ENCODE peak calls at places on chromosomes 2 and 18, in four cellular contexts. B is IMR-90, P is foreskin keratinocyte, E is thoracic aorta. D is an unnamed sample.

GRCh38 chr2:28390241-28390856 is 2.3 kb upstream of the FOSL2 start:
- DNase-seq in B (peak; percentile 91), P (peak; percentile 75), E (peak; percentile 84), D (peak; percentile 80)

GRCh38 chr2:240960309-240960962 is 38.0 kb upstream of the SNED1 start:
- DNase-seq in B (peak; percentile 6), P (no peak), E (no peak), D (peak; percentile 20)

GRCh38 chr2:8514748-8515389 is 167.0 kb upstream of the ID2 start:
- DNase-seq in B (no peak), P (no peak), E (no peak), D (no peak)

GRCh38 chr2:176081993-176082884 is 1.5 kb downstream of the EVX2 start:
- DNase-seq in B (no peak), P (no peak), E (no peak), D (peak; percentile 55)

GRCh38 chr2:62014102-62014501 is 108.6 kb downstream of the COMMD1 start:
- DNase-seq in B (peak; percentile 70), P (no peak), E (peak; percentile 64), D (no peak)

GRCh38 chr2:109218087-109218791 is 89.2 kb downstream of the SH3RF3 start:
- DNase-seq in B (peak; percentile 75), P (no peak), E (no peak), D (no peak)

GRCh38 chr2:46197672-46198071 is 99.5 kb upstream of the EPAS1 start:
- DNase-seq in B (no peak), P (no peak), E (no peak), D (no peak)

GRCh38 chr2:25421289-25421688 is 79.6 kb upstream of the DNMT3A start:
- DNase-seq in B (no peak), P (no peak), E (no peak), D (no peak)

GRCh38 chr2:205681836-205682238 is 464 bp upstream of the NRP2 start:
- DNase-seq in B (no peak), P (no peak), E (no peak), D (no peak)

GRCh38 chr2:109450574-109451265 is 163.0 kb downstream of the SEPTIN10 start:
- DNase-seq in B (no peak), P (no peak), E (no peak), D (no peak)

GRCh38 chr18:323253-323622 is 55.4 kb upstream of the THOC1 start:
- DNase-seq in B (peak; percentile 38), P (no peak), E (no peak), D (no peak)

GRCh38 chr18:77119851-77120491 is 12.6 kb downstream of the MBP start:
- DNase-seq in B (no peak), P (no peak), E (no peak), D (peak; percentile 34)

GRCh38 chr2:162106146-162106551 is 32.1 kb upstream of the DPP4 start:
- DNase-seq in B (peak; percentile 25), P (no peak), E (no peak), D (no peak)

GRCh38 chr2:59959944-59960343 is 593.5 kb downstream of the BCL11A start:
- DNase-seq in B (no peak), P (no peak), E (no peak), D (no peak)

DNA sequence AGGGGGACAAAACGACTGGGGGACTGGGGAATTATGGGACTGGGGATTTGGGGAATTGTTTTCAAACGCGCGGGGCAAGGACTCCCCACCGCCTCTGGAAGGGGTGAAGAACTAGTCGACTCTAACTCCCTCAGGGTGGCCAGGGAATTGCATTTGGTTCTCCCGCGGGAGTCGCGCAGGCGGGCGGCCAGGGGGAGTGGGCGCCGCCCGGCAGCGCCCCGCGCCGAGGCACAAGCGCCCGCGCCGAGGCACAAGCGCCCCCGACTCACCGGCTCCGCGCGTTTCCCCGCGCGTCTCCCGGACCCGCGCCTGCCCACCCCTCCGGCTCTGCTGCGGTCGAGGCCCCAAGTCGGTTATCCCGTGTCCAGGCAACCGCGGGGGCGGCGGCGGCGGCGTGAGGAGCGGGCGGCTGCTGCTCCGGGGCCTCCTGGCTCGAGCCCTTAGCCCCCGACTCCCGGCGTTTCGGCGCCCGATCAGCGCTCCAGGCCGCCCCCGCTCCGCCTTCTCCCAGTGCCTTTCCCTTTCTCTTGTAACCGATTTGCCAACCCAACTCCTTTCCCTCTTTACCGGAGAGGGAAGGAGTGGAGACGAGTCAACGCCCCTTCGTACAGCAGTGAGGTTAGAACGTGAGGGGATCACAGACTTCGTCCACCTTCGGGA is at the start of gene CCDC178:
- DNase-seq in B (peak; percentile 4), P (no peak), E (no peak), D (peak; percentile 74)
- TF ChIP-seq CTCF in B (no peak), P (no peak), E (peak; percentile 29), D (no peak)

DNA sequence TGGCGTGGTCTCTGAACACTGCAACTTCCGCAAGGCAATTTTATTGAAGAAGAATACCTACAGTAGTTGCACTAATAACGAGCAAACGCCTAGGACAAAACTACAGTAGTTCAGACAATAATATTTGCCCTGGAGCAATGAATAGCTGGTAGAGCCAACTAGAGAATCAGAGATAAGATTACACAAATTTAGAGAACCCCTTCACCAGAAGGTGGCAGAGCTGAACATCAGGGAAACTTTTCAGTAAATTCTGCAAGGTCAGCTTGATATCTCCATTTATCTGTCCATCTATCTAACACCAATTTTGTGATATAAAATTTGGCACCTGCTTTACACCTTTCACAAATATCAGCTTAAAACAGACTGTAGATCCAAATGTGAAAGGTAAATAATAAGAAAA is 43.8 kb downstream of the CDH19 start:
- DNase-seq in B (no peak), P (peak; percentile 10), E (no peak), D (no peak)
- TF ChIP-seq CTCF in B (no peak), P (peak; percentile 48), E (no peak), D (no peak)

GRCh38 chr18:65753520-65753919 is 2.7 kb downstream of the CDH7 start:
- DNase-seq in B (no peak), P (no peak), E (no peak), D (peak; percentile 45)
- TF ChIP-seq CTCF in B (no peak), P (peak; percentile 28), E (no peak), D (no peak)

GRCh38 chr2:173399229-173399628 is 44.6 kb downstream of the CDCA7 start:
- DNase-seq in B (no peak), P (no peak), E (no peak), D (no peak)

GRCh38 chr2:173401716-173402326 is 47.1 kb downstream of the CDCA7 start:
- DNase-seq in B (peak; percentile 8), P (no peak), E (no peak), D (no peak)

GRCh38 chr2:173397539-173397938 is 42.9 kb downstream of the CDCA7 start:
- DNase-seq in B (no peak), P (no peak), E (no peak), D (no peak)

GRCh38 chr2:173402405-173402974 is 47.8 kb downstream of the CDCA7 start:
- DNase-seq in B (peak; percentile 79), P (peak; percentile 32), E (peak; percentile 25), D (peak; percentile 85)

GRCh38 chr2:173400760-173401159 is 46.1 kb downstream of the CDCA7 start:
- DNase-seq in B (no peak), P (no peak), E (no peak), D (no peak)
- TF ChIP-seq CTCF in B (no peak), P (peak; percentile 42), E (no peak), D (no peak)

GRCh38 chr2:197615033-197615652 is 60.2 kb downstream of the RFTN2 start:
- DNase-seq in B (no peak), P (peak; percentile 73), E (no peak), D (no peak)
- TF ChIP-seq CTCF in B (no peak), P (peak; percentile 90), E (no peak), D (no peak)

GRCh38 chr2:132668986-132669853 is 785 bp downstream of the LYPD1 start:
- DNase-seq in B (no peak), P (peak; percentile 7), E (no peak), D (no peak)
- TF ChIP-seq CTCF in B (no peak), P (peak; percentile 34), E (no peak), D (no peak)

GRCh38 chr2:3043726-3044125 is 333.9 kb downstream of the EIPR1 start:
- DNase-seq in B (no peak), P (no peak), E (no peak), D (no peak)

GRCh38 chr2:3042601-3043585 is 334.7 kb downstream of the EIPR1 start:
- DNase-seq in B (no peak), P (no peak), E (no peak), D (no peak)

GRCh38 chr2:3040819-3041218 is 336.8 kb downstream of the EIPR1 start:
- DNase-seq in B (no peak), P (no peak), E (no peak), D (no peak)

GRCh38 chr2:3041246-3041645 is 336.4 kb downstream of the EIPR1 start:
- DNase-seq in B (no peak), P (no peak), E (no peak), D (no peak)

GRCh38 chr2:3041841-3042600 is 335.6 kb downstream of the EIPR1 start:
- DNase-seq in B (no peak), P (no peak), E (no peak), D (no peak)
- TF ChIP-seq CTCF in B (no peak), P (no peak), E (no peak), D (no peak)

GRCh38 chr2:226761195-226761583 is 38.4 kb downstream of the IRS1 start:
- DNase-seq in B (no peak), P (no peak), E (no peak), D (no peak)
- TF ChIP-seq CTCF in B (peak; percentile 8), P (no peak), E (no peak), D (no peak)